ENCODE peak calls at places on chromosomes 12 and 14, in four cellular contexts. V is H1, S is K562, G is GM12878. O is an unnamed sample.

GRCh38 chr14:53491256-53491905 is 338.3 kb upstream of the DDHD1 start:
- DNase-seq in V (no peak), S (no peak), G (no peak), O (peak; percentile 28)

GRCh38 chr12:94732367-94732990 is 82.1 kb upstream of the TMCC3 start:
- DNase-seq in G (no peak), V (no peak), S (no peak), O (no peak)

GRCh38 chr14:63438065-63438757 is 105.0 kb downstream of the PPP2R5E start:
- DNase-seq in S (peak; percentile 14), G (no peak), V (no peak), O (peak; percentile 92)

GRCh38 chr12:2535583-2536187 is 259.1 kb upstream of the FKBP4 start:
- DNase-seq in V (no peak), G (no peak), S (no peak), O (peak; percentile 20)

GRCh38 chr12:27244680-27245005 is 557 bp downstream of the STK38L start:
- DNase-seq in G (no peak), S (no peak), V (no peak), O (peak; percentile 58)

GRCh38 chr12:113758165-113758924 is 207.8 kb downstream of the RBM19 start:
- DNase-seq in V (no peak), G (no peak), S (peak; percentile 50), O (no peak)

GRCh38 chr12:25806271-25806670 is 152.2 kb upstream of the RASSF8 start:
- DNase-seq in V (no peak), G (no peak), S (no peak), O (peak; percentile 72)

GRCh38 chr12:23534196-23534595 is 415.3 kb downstream of the SOX5 start:
- DNase-seq in G (no peak), S (no peak), V (no peak), O (no peak)

GRCh38 chr12:5733136-5733755 is 211.8 kb downstream of the ANO2 start:
- DNase-seq in S (no peak), V (no peak), G (no peak), O (peak; percentile 24)

GRCh38 chr14:69580009-69580577 is 5.4 kb upstream of the CCDC177 start:
- DNase-seq in S (peak; percentile 50), V (no peak), G (no peak), O (peak; percentile 96)

GRCh38 chr12:27709932-27710591 is 570 bp upstream of the MRPS35 start:
- DNase-seq in G (peak; percentile 9), S (no peak), V (no peak), O (peak; percentile 61)

GRCh38 chr14:81302613-81303012 is 81.9 kb upstream of the GTF2A1 start:
- DNase-seq in S (peak; percentile 23), G (no peak), V (no peak), O (no peak)

GRCh38 chr12:119808441-119808840 is 68.7 kb downstream of the CIT start:
- DNase-seq in G (no peak), S (no peak), V (no peak), O (peak; percentile 32)

GRCh38 chr12:108299516-108299915 is 39.6 kb downstream of the CMKLR1 start:
- DNase-seq in G (no peak), S (no peak), V (no peak), O (no peak)

GRCh38 chr12:50550530-50551223 is 45.9 kb downstream of the DIP2B start:
- DNase-seq in S (peak; percentile 41), G (no peak), V (no peak), O (no peak)

GRCh38 chr12:88453323-88453722 is 126.9 kb downstream of the KITLG start:
- DNase-seq in G (no peak), V (no peak), S (no peak), O (peak; percentile 72)

GRCh38 chr12:103905730-103906349 is 24.4 kb upstream of the HSP90B1 start:
- DNase-seq in G (no peak), S (no peak), V (no peak), O (no peak)

GRCh38 chr14:43135877-43136411 is 1371.1 kb downstream of the FSCB start:
- DNase-seq in V (no peak), S (no peak), G (no peak), O (no peak)

GRCh38 chr14:69828372-69828771 is 31.3 kb upstream of the SLC10A1 start:
- DNase-seq in S (no peak), G (no peak), V (no peak), O (no peak)

GRCh38 chr14:31895206-31895605 is 181.9 kb upstream of the ARHGAP5 start:
- DNase-seq in V (no peak), G (no peak), S (no peak), O (peak; percentile 89)

GRCh38 chr12:89988556-89988955 is 279.9 kb upstream of the ATP2B1 start:
- DNase-seq in V (no peak), G (no peak), S (no peak), O (no peak)

GRCh38 chr12:51242150-51242549 is 3.5 kb downstream of the DAZAP2 start:
- DNase-seq in G (no peak), S (no peak), V (no peak), O (no peak)

GRCh38 chr14:79404874-79405273 is 806.4 kb downstream of the DIO2 start:
- DNase-seq in G (no peak), S (no peak), V (no peak), O (peak; percentile 31)

GRCh38 chr12:39287817-39288216 is 155.1 kb downstream of the KIF21A start:
- DNase-seq in V (no peak), G (no peak), S (no peak), O (no peak)

GRCh38 chr12:105076098-105076497 is 8.2 kb downstream of the ALDH1L2 start:
- DNase-seq in G (no peak), V (no peak), S (no peak), O (peak; percentile 71)

GRCh38 chr14:36069535-36069900 is 107.0 kb downstream of the PTCSC3 start:
- DNase-seq in S (peak; percentile 69), V (peak; percentile 31), G (no peak), O (peak; percentile 17)

GRCh38 chr12:38502016-38502415 is 185.4 kb downstream of the ALG10B start:
- DNase-seq in G (no peak), V (no peak), S (no peak), O (no peak)

GRCh38 chr12:26492406-26492805 is 297.0 kb downstream of the SSPN start:
- DNase-seq in S (no peak), G (no peak), V (no peak), O (no peak)

GRCh38 chr12:123140675-123141614 is 9.9 kb downstream of the PITPNM2 start:
- DNase-seq in S (no peak), G (no peak), V (no peak), O (no peak)

GRCh38 chr14:60242420-60242819 is 6.6 kb upstream of the PPM1A start:
- DNase-seq in S (no peak), G (no peak), V (no peak), O (no peak)

GRCh38 chr12:131077931-131078391 is 124.3 kb downstream of the ADGRD1 start:
- DNase-seq in V (no peak), S (no peak), G (no peak), O (no peak)

GRCh38 chr14:92890830-92891598 is 31.9 kb upstream of the CHGA start:
- DNase-seq in V (no peak), G (no peak), S (no peak), O (no peak)

GRCh38 chr14:73761621-73762355 is 47.6 kb upstream of the PNMA1 start:
- DNase-seq in G (no peak), S (no peak), V (no peak), O (no peak)

GRCh38 chr14:85562630-85563029 is 32.7 kb downstream of the FLRT2 start:
- DNase-seq in S (no peak), V (no peak), G (no peak), O (no peak)

GRCh38 chr12:121797937-121798801 is 4.7 kb upstream of the RHOF start:
- DNase-seq in S (no peak), V (no peak), G (no peak), O (peak; percentile 50)

GRCh38 chr12:47091009-47091408 is 11.2 kb upstream of the AMIGO2 start:
- DNase-seq in G (no peak), S (no peak), V (no peak), O (no peak)

DNA sequence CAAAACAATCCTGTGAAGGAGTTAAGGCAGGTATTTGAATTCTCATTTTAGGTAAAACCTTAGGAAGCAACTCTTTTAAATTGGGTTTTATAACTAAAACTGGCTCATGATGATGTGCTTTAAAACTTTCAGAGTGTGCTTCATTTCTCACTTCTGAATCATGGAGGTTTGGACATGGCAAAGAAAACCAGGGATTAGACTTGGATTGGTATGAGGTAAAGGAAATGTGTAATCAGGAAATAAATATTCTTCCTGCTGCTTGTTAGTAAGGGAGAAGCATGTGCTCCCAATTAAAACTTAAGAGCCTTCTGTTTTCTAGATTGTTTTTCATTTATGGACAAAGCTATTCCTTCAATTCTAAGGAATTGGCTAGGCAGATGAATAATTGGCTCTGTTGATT is 57.4 kb downstream of the FBXO33 start:
- DNase-seq in V (no peak), G (no peak), S (no peak), O (peak; percentile 74)
- TF ChIP-seq CHD1 in V (no peak), G (no peak), S (no peak), O (no peak)

GRCh38 chr14:77912754-77913556 is 113.0 kb downstream of the ADCK1 start:
- DNase-seq in S (no peak), V (no peak), G (no peak), O (no peak)
- TF ChIP-seq CHD1 in S (no peak), V (no peak), G (no peak), O (no peak)

GRCh38 chr12:501722-502447 is 42.1 kb downstream of the B4GALNT3 start:
- DNase-seq in V (no peak), G (no peak), S (no peak), O (no peak)

GRCh38 chr12:507261-507853 is 47.6 kb downstream of the B4GALNT3 start:
- DNase-seq in G (no peak), S (no peak), V (no peak), O (no peak)

GRCh38 chr12:505221-505620 is 45.5 kb downstream of the B4GALNT3 start:
- DNase-seq in G (no peak), V (no peak), S (no peak), O (no peak)

GRCh38 chr12:499837-500458 is 40.2 kb downstream of the B4GALNT3 start:
- DNase-seq in S (no peak), V (no peak), G (no peak), O (no peak)

DNA sequence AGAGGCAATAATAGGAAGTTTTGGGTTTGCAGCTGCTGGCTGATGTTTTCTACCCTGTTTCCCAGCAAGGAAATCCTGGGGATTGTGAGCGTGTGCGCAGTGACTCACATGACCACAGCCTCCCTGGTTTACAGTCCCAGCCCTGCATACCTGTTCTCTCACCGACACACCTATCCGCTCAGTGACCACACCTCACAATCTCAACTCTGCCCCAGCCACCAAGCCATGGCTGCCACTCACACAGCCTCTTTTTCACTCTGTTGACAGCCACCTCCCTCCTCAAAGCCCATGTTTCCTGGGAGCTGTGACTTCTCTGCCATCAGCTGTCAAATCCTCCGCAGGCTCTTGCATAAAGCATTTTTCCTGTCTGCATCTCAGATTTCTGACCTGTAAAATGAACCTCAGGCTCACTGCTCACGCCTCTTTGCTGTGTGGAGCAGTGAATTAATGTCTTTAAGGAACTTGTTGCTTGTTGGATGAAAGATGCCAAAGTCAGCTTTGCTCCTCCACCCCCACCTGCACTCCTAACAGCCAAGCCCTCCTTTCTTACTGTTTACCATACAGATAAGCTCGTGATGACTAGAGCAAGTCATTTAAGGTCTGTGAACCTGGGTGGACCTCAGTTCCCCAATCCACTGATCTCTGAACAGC is 43.5 kb downstream of the B4GALNT3 start:
- DNase-seq in V (no peak), G (no peak), S (no peak), O (no peak)
- TF ChIP-seq CHD1 in V (no peak), G (no peak), S (no peak), O (no peak)

GRCh38 chr14:33441633-33442032 is 503.0 kb downstream of the NPAS3 start:
- DNase-seq in G (no peak), S (no peak), V (no peak), O (no peak)

GRCh38 chr14:33430414-33430813 is 491.7 kb downstream of the NPAS3 start:
- DNase-seq in V (no peak), G (no peak), S (no peak), O (no peak)

GRCh38 chr14:33432407-33433023 is 493.8 kb downstream of the NPAS3 start:
- DNase-seq in G (no peak), S (no peak), V (no peak), O (peak; percentile 18)

GRCh38 chr14:33435911-33436310 is 497.2 kb downstream of the NPAS3 start:
- DNase-seq in V (no peak), S (no peak), G (no peak), O (peak; percentile 4)
- TF ChIP-seq CHD1 in V (no peak), S (no peak), G (no peak), O (no peak)